ENCODE peak calls at places on chromosome 21, in five cellular contexts. One of them, this sample, is unnamed.

GRCh38 chr21:30072496-30072895 is 94.1 kb downstream of the CLDN17 start:
- DNase-seq in Calu3: peak; percentile 46
- DNase-seq in tibial artery: no peak
- DNase-seq in breast epithelium: no peak
- DNase-seq in heart left ventricle: no peak
- DNase-seq in this sample: peak; percentile 52

GRCh38 chr21:25323356-25323949 is 283.8 kb downstream of the MRPL39 start:
- DNase-seq in Calu3: no peak
- DNase-seq in tibial artery: no peak
- DNase-seq in breast epithelium: no peak
- DNase-seq in heart left ventricle: no peak
- DNase-seq in this sample: no peak

GRCh38 chr21:38869196-38869595 is 63.5 kb downstream of the ETS2 start:
- DNase-seq in Calu3: no peak
- DNase-seq in tibial artery: peak; percentile 48
- DNase-seq in breast epithelium: no peak
- DNase-seq in heart left ventricle: no peak
- DNase-seq in this sample: no peak

GRCh38 chr21:29194342-29194741 is 63.9 kb downstream of the MAP3K7CL start:
- DNase-seq in Calu3: no peak
- DNase-seq in tibial artery: no peak
- DNase-seq in breast epithelium: no peak
- DNase-seq in heart left ventricle: no peak
- DNase-seq in this sample: no peak

GRCh38 chr21:28899744-28900143 is 92.9 kb downstream of the LTN1 start:
- DNase-seq in Calu3: no peak
- DNase-seq in tibial artery: no peak
- DNase-seq in breast epithelium: no peak
- DNase-seq in heart left ventricle: no peak
- DNase-seq in this sample: no peak

GRCh38 chr21:34092241-34092921 is 19.0 kb downstream of the MRPS6 start:
- DNase-seq in Calu3: no peak
- DNase-seq in tibial artery: no peak
- DNase-seq in breast epithelium: no peak
- DNase-seq in heart left ventricle: no peak
- DNase-seq in this sample: no peak

GRCh38 chr21:19475525-19475924 is 1071.9 kb upstream of the TMPRSS15 start:
- DNase-seq in Calu3: no peak
- DNase-seq in tibial artery: no peak
- DNase-seq in breast epithelium: no peak
- DNase-seq in heart left ventricle: no peak
- DNase-seq in this sample: no peak

GRCh38 chr21:17607684-17608083 is 5.0 kb downstream of the BTG3 start:
- DNase-seq in Calu3: no peak
- DNase-seq in tibial artery: no peak
- DNase-seq in breast epithelium: no peak
- DNase-seq in heart left ventricle: no peak
- DNase-seq in this sample: no peak

GRCh38 chr21:33854604-33855003 is 61.0 kb downstream of the ATP5PO start:
- DNase-seq in Calu3: no peak
- DNase-seq in tibial artery: no peak
- DNase-seq in breast epithelium: no peak
- DNase-seq in heart left ventricle: no peak
- DNase-seq in this sample: no peak

GRCh38 chr21:15894596-15894995 is 164.8 kb downstream of the USP25 start:
- DNase-seq in Calu3: no peak
- DNase-seq in tibial artery: no peak
- DNase-seq in breast epithelium: no peak
- DNase-seq in heart left ventricle: no peak
- DNase-seq in this sample: no peak

GRCh38 chr21:17780539-17780938 is 38.6 kb downstream of the C21orf91 start:
- DNase-seq in Calu3: no peak
- DNase-seq in tibial artery: no peak
- DNase-seq in breast epithelium: no peak
- DNase-seq in heart left ventricle: no peak
- DNase-seq in this sample: no peak

GRCh38 chr21:24076179-24076578 is 1531.1 kb downstream of the MRPL39 start:
- DNase-seq in Calu3: no peak
- DNase-seq in tibial artery: no peak
- DNase-seq in breast epithelium: no peak
- DNase-seq in heart left ventricle: no peak
- DNase-seq in this sample: no peak
- TF ChIP-seq CTCF in Calu3: no peak
- TF ChIP-seq CTCF in tibial artery: no peak
- TF ChIP-seq CTCF in breast epithelium: no peak
- TF ChIP-seq CTCF in heart left ventricle: no peak
- TF ChIP-seq CTCF in this sample: no peak

GRCh38 chr21:46431884-46432488 is 26.7 kb upstream of the DIP2A start:
- DNase-seq in Calu3: no peak
- DNase-seq in tibial artery: peak; percentile 29
- DNase-seq in breast epithelium: no peak
- DNase-seq in heart left ventricle: no peak
- DNase-seq in this sample: no peak
- TF ChIP-seq CTCF in Calu3: no peak
- TF ChIP-seq CTCF in tibial artery: no peak
- TF ChIP-seq CTCF in breast epithelium: no peak
- TF ChIP-seq CTCF in heart left ventricle: no peak
- TF ChIP-seq CTCF in this sample: no peak

GRCh38 chr21:37008705-37009104 is 2.2 kb downstream of the RIPPLY3 start:
- DNase-seq in Calu3: no peak
- DNase-seq in tibial artery: no peak
- DNase-seq in breast epithelium: no peak
- DNase-seq in heart left ventricle: no peak
- DNase-seq in this sample: no peak

GRCh38 chr21:37006243-37006520 is 320 bp upstream of the RIPPLY3 start:
- DNase-seq in Calu3: no peak
- DNase-seq in tibial artery: no peak
- DNase-seq in breast epithelium: no peak
- DNase-seq in heart left ventricle: no peak
- DNase-seq in this sample: peak; percentile 53

GRCh38 chr21:37005548-37006242 is 807 bp upstream of the RIPPLY3 start:
- DNase-seq in Calu3: no peak
- DNase-seq in tibial artery: no peak
- DNase-seq in breast epithelium: no peak
- DNase-seq in heart left ventricle: no peak
- DNase-seq in this sample: no peak

GRCh38 chr21:37009740-37010341 is 3.3 kb downstream of the RIPPLY3 start:
- DNase-seq in Calu3: peak; percentile 85
- DNase-seq in tibial artery: peak; percentile 69
- DNase-seq in breast epithelium: peak; percentile 52
- DNase-seq in heart left ventricle: peak; percentile 83
- DNase-seq in this sample: peak; percentile 96

GRCh38 chr21:37006521-37007291 is at the start of gene RIPPLY3:
- DNase-seq in Calu3: peak; percentile 15
- DNase-seq in tibial artery: no peak
- DNase-seq in breast epithelium: no peak
- DNase-seq in heart left ventricle: no peak
- DNase-seq in this sample: peak; percentile 52
- TF ChIP-seq CTCF in Calu3: no peak
- TF ChIP-seq CTCF in tibial artery: no peak
- TF ChIP-seq CTCF in breast epithelium: no peak
- TF ChIP-seq CTCF in heart left ventricle: no peak
- TF ChIP-seq CTCF in this sample: no peak

GRCh38 chr21:43918385-43918947 is 53.4 kb downstream of the AGPAT3 start:
- DNase-seq in Calu3: no peak
- DNase-seq in tibial artery: no peak
- DNase-seq in breast epithelium: no peak
- DNase-seq in heart left ventricle: peak; percentile 39
- DNase-seq in this sample: no peak

GRCh38 chr21:43916691-43917514 is 51.9 kb downstream of the AGPAT3 start:
- DNase-seq in Calu3: no peak
- DNase-seq in tibial artery: no peak
- DNase-seq in breast epithelium: no peak
- DNase-seq in heart left ventricle: peak; percentile 44
- DNase-seq in this sample: no peak

GRCh38 chr21:43916076-43916475 is 51.1 kb downstream of the AGPAT3 start:
- DNase-seq in Calu3: no peak
- DNase-seq in tibial artery: no peak
- DNase-seq in breast epithelium: no peak
- DNase-seq in heart left ventricle: no peak
- DNase-seq in this sample: no peak

GRCh38 chr21:43919283-43919682 is 54.3 kb downstream of the AGPAT3 start:
- DNase-seq in Calu3: no peak
- DNase-seq in tibial artery: no peak
- DNase-seq in breast epithelium: no peak
- DNase-seq in heart left ventricle: no peak
- DNase-seq in this sample: no peak

DNA sequence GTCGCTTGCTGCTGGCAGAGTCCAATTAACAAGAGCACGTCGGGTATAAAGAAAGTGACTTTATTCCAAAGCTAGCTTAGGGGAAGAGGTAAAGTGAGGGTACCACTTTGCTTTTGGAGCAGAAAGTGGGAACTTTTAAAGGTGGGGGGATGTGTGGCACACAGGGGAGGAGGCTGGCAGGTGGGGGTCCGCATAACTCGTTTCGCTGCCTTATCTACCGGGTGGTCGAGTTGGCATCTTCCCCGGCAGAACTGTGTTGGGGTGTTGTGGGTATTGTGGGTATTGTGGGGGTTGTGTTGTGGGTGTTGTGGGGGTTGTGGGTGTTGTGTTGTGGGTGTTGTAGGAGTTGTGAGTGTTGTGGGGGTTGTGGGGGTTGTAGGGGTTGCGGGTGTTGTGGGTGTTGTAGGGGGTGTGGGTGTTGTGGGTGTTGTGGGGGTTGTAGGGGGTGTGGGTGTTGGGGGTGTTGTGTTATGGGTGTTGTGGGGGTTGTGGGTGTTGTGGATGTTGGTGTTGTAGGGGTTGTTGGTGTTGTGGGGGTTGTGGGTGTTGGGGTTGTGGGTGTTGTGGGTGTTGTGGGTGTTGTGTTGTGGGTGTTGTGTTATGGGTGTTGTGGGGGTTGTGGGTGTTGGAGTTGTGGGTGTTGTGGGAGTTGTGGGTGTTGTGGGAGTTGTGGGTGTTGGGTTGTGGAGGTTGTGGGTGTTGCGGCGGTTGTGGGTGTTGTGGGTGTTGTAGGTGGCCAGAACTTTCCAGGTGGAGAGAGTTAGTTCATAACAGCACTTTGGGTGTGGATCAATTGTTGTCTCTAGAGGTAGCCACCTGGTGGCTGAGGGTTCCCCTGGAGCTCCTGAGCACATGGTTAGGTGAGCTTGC is 52.7 kb downstream of the AGPAT3 start:
- DNase-seq in Calu3: peak; percentile 4
- DNase-seq in tibial artery: no peak
- DNase-seq in breast epithelium: no peak
- DNase-seq in heart left ventricle: peak; percentile 13
- DNase-seq in this sample: no peak
- TF ChIP-seq CTCF in Calu3: no peak
- TF ChIP-seq CTCF in tibial artery: no peak
- TF ChIP-seq CTCF in breast epithelium: no peak
- TF ChIP-seq CTCF in heart left ventricle: no peak
- TF ChIP-seq CTCF in this sample: no peak

DNA sequence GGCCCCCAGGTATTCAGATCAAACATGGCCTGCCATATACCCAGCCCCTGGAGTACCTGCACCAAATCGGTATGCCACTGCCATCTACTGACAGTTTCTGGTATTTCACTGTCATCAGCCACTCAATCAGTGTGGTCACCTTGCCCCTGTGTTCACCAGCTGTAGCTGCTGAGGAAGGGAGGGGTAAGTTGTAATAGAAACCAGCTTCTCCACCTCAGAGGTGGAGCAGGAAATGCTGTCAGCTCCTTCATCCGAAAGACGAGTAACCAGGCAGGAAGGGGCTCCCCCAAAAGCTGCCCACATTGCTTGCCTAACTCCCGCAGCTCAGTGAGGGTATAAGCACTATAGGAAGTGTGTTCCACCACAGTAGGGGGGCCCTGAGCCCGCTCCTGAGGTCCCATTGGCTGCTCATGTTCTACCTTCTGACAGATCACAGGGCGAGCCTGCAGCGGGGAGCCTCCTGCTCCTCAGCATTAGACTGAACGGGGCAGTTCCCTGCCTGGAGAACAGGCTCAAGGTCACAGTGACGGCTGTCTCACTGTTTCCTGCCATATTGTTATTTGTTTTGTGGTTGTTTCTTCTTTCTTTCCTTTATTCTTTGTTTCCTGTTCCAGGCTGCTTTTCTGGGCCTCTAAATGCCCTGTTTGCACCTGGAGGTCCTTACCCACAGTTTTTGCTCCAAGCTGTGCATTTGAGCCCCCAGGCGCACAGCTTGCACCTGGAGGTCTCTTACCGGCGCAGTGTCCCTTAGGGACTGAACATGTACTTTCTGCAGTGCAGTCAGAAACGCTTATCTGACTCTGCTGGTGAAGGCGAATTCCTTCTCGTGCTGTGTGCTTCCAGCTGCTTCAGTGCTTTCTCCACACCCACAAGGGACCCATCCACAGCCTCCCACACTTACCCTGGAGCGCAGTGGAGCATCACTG is 1638.3 kb downstream of the MRPL39 start:
- DNase-seq in Calu3: peak; percentile 56
- DNase-seq in tibial artery: no peak
- DNase-seq in breast epithelium: no peak
- DNase-seq in heart left ventricle: no peak
- DNase-seq in this sample: peak; percentile 66
- TF ChIP-seq CTCF in Calu3: peak; percentile 24
- TF ChIP-seq CTCF in tibial artery: no peak
- TF ChIP-seq CTCF in breast epithelium: peak; percentile 24
- TF ChIP-seq CTCF in heart left ventricle: peak; percentile 21
- TF ChIP-seq CTCF in this sample: peak; percentile 44

GRCh38 chr21:36169465-36170128 is 13.0 kb downstream of the DOP1B start:
- DNase-seq in Calu3: no peak
- DNase-seq in tibial artery: no peak
- DNase-seq in breast epithelium: no peak
- DNase-seq in heart left ventricle: peak; percentile 48
- DNase-seq in this sample: no peak
- TF ChIP-seq CTCF in Calu3: no peak
- TF ChIP-seq CTCF in tibial artery: no peak
- TF ChIP-seq CTCF in breast epithelium: no peak
- TF ChIP-seq CTCF in heart left ventricle: no peak
- TF ChIP-seq CTCF in this sample: no peak